ENCODE peak calls at places on chromosomes 13 and 19, in seven cellular contexts. W is testis, I is tibial artery, H is brain microvascular endothelial cell, R is Peyer's patch, Z is pancreas, N is AG04450. D is an unnamed sample.

GRCh38 chr19:55149078-55150003 is at the start of gene TNNT1:
- DNase-seq in W (no peak), I (no peak), H (no peak), R (no peak), Z (no peak), N (no peak), D (no peak)

GRCh38 chr13:73691891-73692290 is 442.3 kb downstream of the KLF12 start:
- DNase-seq in W (no peak), I (no peak), H (no peak), R (no peak), Z (no peak), N (no peak), D (no peak)

GRCh38 chr19:16615788-16616187 is 12.2 kb downstream of the MED26 start:
- DNase-seq in W (no peak), I (no peak), H (no peak), R (no peak), Z (no peak), N (no peak), D (no peak)

GRCh38 chr19:16260794-16261161 is 63.1 kb downstream of the AP1M1 start:
- DNase-seq in W (no peak), I (no peak), H (no peak), R (no peak), Z (no peak), N (no peak), D (no peak)

GRCh38 chr19:42465827-42466280 is 23.1 kb upstream of the CXCL17 start:
- DNase-seq in W (no peak), I (no peak), H (no peak), R (peak; percentile 62), Z (no peak), N (no peak), D (no peak)

GRCh38 chr19:58575183-58576041 is 2.3 kb upstream of the MZF1 start:
- DNase-seq in W (peak; percentile 96), I (peak; percentile 95), H (peak; percentile 88), R (peak; percentile 83), Z (peak; percentile 89), N (peak; percentile 75), D (peak; percentile 93)

GRCh38 chr13:79593611-79594275 is 112.8 kb downstream of the NDFIP2 start:
- DNase-seq in W (no peak), I (no peak), H (peak; percentile 81), R (no peak), Z (no peak), N (no peak), D (no peak)

GRCh38 chr13:78978381-78978998 is 319.5 kb upstream of the OBI1 start:
- DNase-seq in W (peak; percentile 72), I (no peak), H (peak; percentile 68), R (peak; percentile 23), Z (peak; percentile 17), N (peak; percentile 29), D (peak; percentile 47)

GRCh38 chr19:32407004-32407992 is 1.7 kb downstream of the DPY19L3 start:
- DNase-seq in W (peak; percentile 86), I (no peak), H (peak; percentile 12), R (no peak), Z (peak; percentile 60), N (no peak), D (no peak)

GRCh38 chr13:26254583-26255102 is 714 bp downstream of the CDK8 start:
- DNase-seq in W (peak; percentile 66), I (peak; percentile 71), H (peak; percentile 10), R (peak; percentile 69), Z (peak; percentile 61), N (no peak), D (peak; percentile 80)

GRCh38 chr19:44848036-44848804 is 2.1 kb downstream of the NECTIN2 start:
- DNase-seq in W (peak; percentile 38), I (no peak), H (peak; percentile 49), R (no peak), Z (no peak), N (no peak), D (peak; percentile 37)
- H3K27ac ChIP-seq in W (peak overlapping the region; percentile 98), I (peak overlapping the region; percentile 91), H (peak overlapping the region; percentile 96), R (peak overlapping the region; percentile 96), Z (peak overlapping the region; percentile 92), N (peak overlapping the region; percentile 86), D (peak overlapping the region; percentile 98)

GRCh38 chr19:2145831-2146241 is 5.5 kb downstream of the AP3D1 start:
- DNase-seq in W (no peak), I (no peak), H (no peak), R (no peak), Z (no peak), N (no peak), D (no peak)

GRCh38 chr19:2151339-2152229 is at the start of gene AP3D1:
- DNase-seq in W (peak; percentile 100), I (peak; percentile 100), H (peak; percentile 100), R (peak; percentile 100), Z (peak; percentile 100), N (peak; percentile 99), D (peak; percentile 100)

GRCh38 chr19:2148482-2149135 is 2.8 kb downstream of the AP3D1 start:
- DNase-seq in W (no peak), I (no peak), H (no peak), R (no peak), Z (no peak), N (no peak), D (no peak)

GRCh38 chr19:2150794-2151338 is 500 bp downstream of the AP3D1 start:
- DNase-seq in W (peak; percentile 35), I (no peak), H (no peak), R (peak; percentile 26), Z (no peak), N (no peak), D (no peak)

GRCh38 chr19:2149980-2150793 is 1.2 kb downstream of the AP3D1 start:
- DNase-seq in W (peak; percentile 64), I (no peak), H (no peak), R (no peak), Z (no peak), N (no peak), D (no peak)
- H3K27ac ChIP-seq in W (peak overlapping the region; percentile 75), I (peak overlapping the region; percentile 73), H (peak overlapping the region; percentile 81), R (peak overlapping the region; percentile 92), Z (peak overlapping the region; percentile 53), N (peak overlapping the region; percentile 11), D (peak overlapping the region; percentile 80)

GRCh38 chr19:46599716-46600392 is 1.3 kb upstream of the CALM3 start:
- DNase-seq in W (peak; percentile 14), I (no peak), H (no peak), R (peak; percentile 15), Z (no peak), N (no peak), D (no peak)
- H3K27ac ChIP-seq in W (peak overlapping the region; percentile 90), I (peak overlapping the region; percentile 100), H (peak overlapping the region; percentile 100), R (peak overlapping the region; percentile 95), Z (peak overlapping the region; percentile 98), N (peak overlapping the region; percentile 99), D (peak overlapping the region; percentile 98)

DNA sequence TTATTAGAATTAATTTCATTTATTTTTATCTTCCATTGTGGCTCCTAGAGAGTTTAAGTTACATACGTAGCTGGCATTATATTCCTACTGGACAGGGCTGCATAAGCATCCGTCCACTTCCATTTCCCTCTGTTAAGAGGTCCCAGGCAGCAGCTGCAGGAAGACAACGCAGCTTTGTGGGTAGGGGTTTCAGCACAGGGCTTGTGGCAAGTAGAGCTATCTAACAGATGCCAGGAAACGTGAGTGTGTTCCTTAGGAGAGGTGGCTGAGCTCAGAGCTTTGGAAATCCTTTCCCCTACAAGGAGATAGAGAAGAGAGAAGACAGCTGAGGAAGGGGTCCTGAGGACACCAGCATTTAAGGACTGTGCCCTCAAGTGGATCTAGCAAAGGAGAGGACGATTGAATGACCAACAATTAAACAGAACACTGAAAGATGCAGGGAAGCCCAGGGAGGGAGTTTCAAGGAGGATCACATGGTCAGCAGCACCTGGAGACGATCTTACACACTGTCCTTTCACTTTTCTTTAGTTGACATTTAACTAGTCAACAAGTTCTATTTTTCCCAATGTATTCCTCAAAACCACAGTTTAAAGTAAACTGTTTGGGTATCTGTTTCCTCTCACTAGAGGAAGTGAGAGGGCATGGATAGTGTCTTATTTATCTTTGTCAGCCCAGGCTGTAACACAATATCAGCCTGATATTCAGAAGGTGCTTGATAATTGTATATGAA is 2.3 kb upstream of the N4BP2L1 start:
- DNase-seq in W (no peak), I (no peak), H (no peak), R (no peak), Z (no peak), N (no peak), D (no peak)
- H3K27ac ChIP-seq in W (no peak overlapping the region), I (no peak overlapping the region), H (no peak overlapping the region), R (no peak overlapping the region), Z (no peak overlapping the region), N (no peak overlapping the region), D (no peak overlapping the region)

GRCh38 chr19:50433201-50434180 is 799 bp downstream of the MYBPC2 start:
- DNase-seq in W (no peak), I (no peak), H (no peak), R (no peak), Z (no peak), N (no peak), D (no peak)

GRCh38 chr19:50431343-50432220 is 1.1 kb upstream of the MYBPC2 start:
- DNase-seq in W (peak; percentile 92), I (peak; percentile 84), H (peak; percentile 59), R (peak; percentile 84), Z (peak; percentile 86), N (peak; percentile 11), D (peak; percentile 82)

GRCh38 chr19:50430888-50431342 is 1.8 kb upstream of the MYBPC2 start:
- DNase-seq in W (no peak), I (no peak), H (no peak), R (peak; percentile 69), Z (no peak), N (no peak), D (no peak)

GRCh38 chr19:50432658-50433057 is at the start of gene MYBPC2:
- DNase-seq in W (no peak), I (no peak), H (no peak), R (peak; percentile 40), Z (peak; percentile 34), N (no peak), D (no peak)

GRCh38 chr19:50432221-50432626 is 468 bp upstream of the MYBPC2 start:
- DNase-seq in W (no peak), I (no peak), H (no peak), R (no peak), Z (peak; percentile 47), N (no peak), D (no peak)
- H3K27ac ChIP-seq in W (peak overlapping the region; percentile 52), I (peak overlapping the region; percentile 32), H (no peak overlapping the region), R (peak overlapping the region; percentile 71), Z (no peak overlapping the region), N (no peak overlapping the region), D (peak overlapping the region; percentile 60)

DNA sequence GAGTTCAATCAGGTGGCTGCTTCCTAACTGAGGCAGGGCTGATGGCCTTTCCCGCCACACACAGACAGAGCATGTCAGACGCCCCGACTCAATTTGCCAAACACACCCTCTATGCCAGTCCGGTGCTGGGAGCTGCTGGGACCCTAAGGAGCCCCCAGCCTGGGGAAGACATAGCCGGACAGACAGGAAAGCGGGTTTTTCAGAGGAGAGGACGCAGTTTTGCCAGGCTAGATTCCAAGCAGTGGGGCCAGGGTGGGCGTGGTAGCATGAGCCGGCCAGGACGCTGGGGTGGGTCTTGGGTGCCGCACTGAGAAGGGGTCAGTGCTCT is 19.8 kb downstream of the MAST3 start:
- DNase-seq in W (no peak), I (no peak), H (no peak), R (no peak), Z (peak; percentile 39), N (no peak), D (no peak)
- H3K27ac ChIP-seq in W (no peak overlapping the region), I (peak overlapping the region; percentile 47), H (no peak overlapping the region), R (peak overlapping the region; percentile 46), Z (no peak overlapping the region), N (no peak overlapping the region), D (no peak overlapping the region)

GRCh38 chr19:38081547-38082255 is 142.3 kb downstream of the DPF1 start:
- DNase-seq in W (no peak), I (no peak), H (no peak), R (no peak), Z (no peak), N (no peak), D (no peak)
- H3K27ac ChIP-seq in W (no peak overlapping the region), I (no peak overlapping the region), H (no peak overlapping the region), R (no peak overlapping the region), Z (no peak overlapping the region), N (no peak overlapping the region), D (no peak overlapping the region)